ENCODE peak calls at places on chromosome 11, in nine cellular contexts. One of them, this sample, is unnamed. For H3K27me3, the result is how much of the 10 kb centered on the place peaks cover.

GRCh38 chr11:82722236-82722635 is 11.4 kb downstream of the FAM181B start:
- DNase-seq in spleen: no peak
- DNase-seq in HCT116: no peak
- DNase-seq in lower lobe of right lung: no peak
- DNase-seq in heart left ventricle: no peak
- DNase-seq in fibroblast of lung: no peak
- DNase-seq in astrocyte: no peak
- DNase-seq in GM23338: no peak
- DNase-seq in hepatocyte: no peak
- DNase-seq in this sample: no peak

GRCh38 chr11:19890308-19890707 is 177.7 kb downstream of the NAV2 start:
- DNase-seq in spleen: no peak
- DNase-seq in HCT116: no peak
- DNase-seq in lower lobe of right lung: no peak
- DNase-seq in heart left ventricle: no peak
- DNase-seq in fibroblast of lung: peak
- DNase-seq in astrocyte: peak
- DNase-seq in GM23338: no peak
- DNase-seq in hepatocyte: peak
- DNase-seq in this sample: peak

GRCh38 chr11:119169272-119169719 is 771 bp downstream of the NLRX1 start:
- DNase-seq in spleen: peak
- DNase-seq in HCT116: peak
- DNase-seq in lower lobe of right lung: peak
- DNase-seq in heart left ventricle: peak
- DNase-seq in fibroblast of lung: peak
- DNase-seq in astrocyte: peak
- DNase-seq in GM23338: peak
- DNase-seq in hepatocyte: peak
- DNase-seq in this sample: no peak

GRCh38 chr11:101138245-101138930 is 8.8 kb upstream of the PGR start:
- DNase-seq in spleen: no peak
- DNase-seq in HCT116: no peak
- DNase-seq in lower lobe of right lung: no peak
- DNase-seq in heart left ventricle: no peak
- DNase-seq in fibroblast of lung: no peak
- DNase-seq in astrocyte: no peak
- DNase-seq in GM23338: no peak
- DNase-seq in hepatocyte: no peak
- DNase-seq in this sample: no peak

GRCh38 chr11:111469200-111469599 is 43.0 kb downstream of the BTG4 start:
- DNase-seq in spleen: no peak
- DNase-seq in HCT116: no peak
- DNase-seq in lower lobe of right lung: no peak
- DNase-seq in heart left ventricle: no peak
- DNase-seq in fibroblast of lung: no peak
- DNase-seq in astrocyte: peak
- DNase-seq in GM23338: no peak
- DNase-seq in hepatocyte: no peak
- DNase-seq in this sample: peak

GRCh38 chr11:81644239-81644840 is 1089.3 kb downstream of the FAM181B start:
- DNase-seq in spleen: no peak
- DNase-seq in HCT116: peak
- DNase-seq in lower lobe of right lung: no peak
- DNase-seq in heart left ventricle: no peak
- DNase-seq in fibroblast of lung: peak
- DNase-seq in astrocyte: peak
- DNase-seq in GM23338: peak
- DNase-seq in hepatocyte: peak
- DNase-seq in this sample: peak

GRCh38 chr11:128496249-128496648 is 91.1 kb downstream of the ETS1 start:
- DNase-seq in spleen: no peak
- DNase-seq in HCT116: no peak
- DNase-seq in lower lobe of right lung: no peak
- DNase-seq in heart left ventricle: no peak
- DNase-seq in fibroblast of lung: no peak
- DNase-seq in astrocyte: no peak
- DNase-seq in GM23338: no peak
- DNase-seq in hepatocyte: no peak
- DNase-seq in this sample: no peak

GRCh38 chr11:129021295-129021694 is 78.6 kb upstream of the TP53AIP1 start:
- DNase-seq in spleen: no peak
- DNase-seq in HCT116: no peak
- DNase-seq in lower lobe of right lung: no peak
- DNase-seq in heart left ventricle: no peak
- DNase-seq in fibroblast of lung: no peak
- DNase-seq in astrocyte: no peak
- DNase-seq in GM23338: no peak
- DNase-seq in hepatocyte: no peak
- DNase-seq in this sample: no peak

GRCh38 chr11:80443177-80443576 is 1002.3 kb upstream of the TENM4 start:
- DNase-seq in spleen: no peak
- DNase-seq in HCT116: no peak
- DNase-seq in lower lobe of right lung: no peak
- DNase-seq in heart left ventricle: no peak
- DNase-seq in fibroblast of lung: peak
- DNase-seq in astrocyte: no peak
- DNase-seq in GM23338: no peak
- DNase-seq in hepatocyte: no peak
- DNase-seq in this sample: no peak

GRCh38 chr11:116513894-116514293 is 258.9 kb downstream of the BUD13 start:
- DNase-seq in spleen: no peak
- DNase-seq in HCT116: peak
- DNase-seq in lower lobe of right lung: no peak
- DNase-seq in heart left ventricle: no peak
- DNase-seq in fibroblast of lung: peak
- DNase-seq in astrocyte: peak
- DNase-seq in GM23338: peak
- DNase-seq in hepatocyte: peak
- DNase-seq in this sample: peak

GRCh38 chr11:47494996-47495855 is 46.3 kb upstream of the RAPSN start:
- DNase-seq in spleen: no peak
- DNase-seq in HCT116: no peak
- DNase-seq in lower lobe of right lung: no peak
- DNase-seq in heart left ventricle: no peak
- DNase-seq in fibroblast of lung: peak
- DNase-seq in astrocyte: no peak
- DNase-seq in GM23338: no peak
- DNase-seq in hepatocyte: no peak
- DNase-seq in this sample: no peak

GRCh38 chr11:45921561-45922424 is 663 bp upstream of the LARGE2 start:
- DNase-seq in spleen: no peak
- DNase-seq in HCT116: no peak
- DNase-seq in lower lobe of right lung: peak
- DNase-seq in heart left ventricle: no peak
- DNase-seq in fibroblast of lung: no peak
- DNase-seq in astrocyte: no peak
- DNase-seq in GM23338: peak
- DNase-seq in hepatocyte: peak
- DNase-seq in this sample: no peak

GRCh38 chr11:61769169-61769920 is 16.9 kb downstream of the MYRF start:
- DNase-seq in spleen: no peak
- DNase-seq in HCT116: no peak
- DNase-seq in lower lobe of right lung: peak
- DNase-seq in heart left ventricle: no peak
- DNase-seq in fibroblast of lung: peak
- DNase-seq in astrocyte: peak
- DNase-seq in GM23338: peak
- DNase-seq in hepatocyte: peak
- DNase-seq in this sample: peak

GRCh38 chr11:118084247-118084646 is 2.5 kb downstream of the SMIM35 start:
- DNase-seq in spleen: no peak
- DNase-seq in HCT116: no peak
- DNase-seq in lower lobe of right lung: no peak
- DNase-seq in heart left ventricle: peak
- DNase-seq in fibroblast of lung: no peak
- DNase-seq in astrocyte: no peak
- DNase-seq in GM23338: no peak
- DNase-seq in hepatocyte: peak
- DNase-seq in this sample: no peak

GRCh38 chr11:13016415-13016814 is 7.3 kb downstream of the RASSF10 start:
- DNase-seq in spleen: no peak
- DNase-seq in HCT116: peak
- DNase-seq in lower lobe of right lung: no peak
- DNase-seq in heart left ventricle: no peak
- DNase-seq in fibroblast of lung: no peak
- DNase-seq in astrocyte: no peak
- DNase-seq in GM23338: no peak
- DNase-seq in hepatocyte: no peak
- DNase-seq in this sample: no peak
- TF ChIP-seq CTCF in spleen: no peak
- TF ChIP-seq CTCF in HCT116: peak
- TF ChIP-seq CTCF in lower lobe of right lung: no peak
- TF ChIP-seq CTCF in heart left ventricle: no peak
- TF ChIP-seq CTCF in fibroblast of lung: no peak
- TF ChIP-seq CTCF in astrocyte: no peak
- TF ChIP-seq CTCF in GM23338: peak
- TF ChIP-seq CTCF in hepatocyte: no peak
- TF ChIP-seq CTCF in this sample: no peak

DNA sequence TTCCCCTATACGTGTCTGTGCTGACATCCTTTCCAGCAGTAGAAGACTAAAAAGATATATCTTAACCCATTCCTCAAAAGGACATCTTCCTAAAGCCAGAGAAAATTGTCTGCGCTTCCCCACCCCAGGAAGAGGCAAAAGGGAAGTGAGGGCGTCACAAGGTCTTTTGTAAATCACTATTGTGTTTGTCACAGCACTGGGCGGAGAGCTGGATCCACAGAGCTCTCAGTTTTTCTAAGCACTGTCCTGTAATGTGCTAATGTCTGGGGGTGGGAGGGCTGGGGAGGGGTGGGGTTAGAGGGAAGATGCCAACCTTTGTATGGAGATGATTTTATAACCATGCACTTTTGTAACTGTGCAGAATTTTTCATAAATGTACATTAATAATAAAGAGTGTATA is 9.6 kb downstream of the LRRC55 start:
- DNase-seq in spleen: no peak
- DNase-seq in HCT116: no peak
- DNase-seq in lower lobe of right lung: no peak
- DNase-seq in heart left ventricle: no peak
- DNase-seq in fibroblast of lung: no peak
- DNase-seq in astrocyte: no peak
- DNase-seq in GM23338: peak
- DNase-seq in hepatocyte: no peak
- DNase-seq in this sample: no peak
- H3K4me3 ChIP-seq in spleen: no peak
- H3K4me3 ChIP-seq in HCT116: no peak
- H3K4me3 ChIP-seq in lower lobe of right lung: no peak
- H3K4me3 ChIP-seq in heart left ventricle: no peak
- H3K4me3 ChIP-seq in fibroblast of lung: no peak
- H3K4me3 ChIP-seq in astrocyte: no peak
- H3K4me3 ChIP-seq in GM23338: no peak
- H3K4me3 ChIP-seq in hepatocyte: no peak
- H3K4me3 ChIP-seq in this sample: no peak

DNA sequence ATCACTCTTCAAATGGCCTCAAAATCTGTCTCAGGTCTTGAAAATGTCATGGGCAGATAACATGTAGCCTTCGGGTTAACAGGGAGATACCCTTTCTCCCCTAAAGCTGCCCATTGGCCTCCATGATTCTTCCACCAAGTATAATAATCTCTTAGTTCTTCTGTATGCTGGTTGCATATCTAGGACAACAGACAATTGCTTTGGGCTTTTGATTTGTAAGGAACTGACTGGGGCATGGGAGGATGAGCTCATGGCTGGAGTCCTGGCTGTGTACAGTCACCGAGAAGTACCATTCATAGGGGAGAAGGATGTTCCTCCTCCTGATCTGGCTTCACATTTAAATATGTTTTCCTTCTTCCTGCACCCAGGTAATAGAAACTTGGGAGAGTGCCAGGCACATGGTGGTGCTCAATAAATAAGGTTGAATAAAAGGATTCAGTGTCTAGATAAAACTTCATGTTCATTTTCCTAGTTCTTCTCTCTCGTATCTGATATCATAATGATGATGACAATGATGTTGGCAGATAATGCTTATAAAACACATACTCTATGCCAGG is 2.8 kb upstream of the AMPD3 start:
- DNase-seq in spleen: no peak
- DNase-seq in HCT116: no peak
- DNase-seq in lower lobe of right lung: no peak
- DNase-seq in heart left ventricle: no peak
- DNase-seq in fibroblast of lung: no peak
- DNase-seq in astrocyte: no peak
- DNase-seq in GM23338: no peak
- DNase-seq in hepatocyte: no peak
- DNase-seq in this sample: no peak
- H3K27me3 ChIP-seq in spleen: under half
- H3K27me3 ChIP-seq in HCT116: under half
- H3K27me3 ChIP-seq in lower lobe of right lung: under half
- H3K27me3 ChIP-seq in heart left ventricle: under half
- H3K27me3 ChIP-seq in fibroblast of lung: under half
- H3K27me3 ChIP-seq in astrocyte: under half
- H3K27me3 ChIP-seq in GM23338: under half
- H3K27me3 ChIP-seq in hepatocyte: under half
- H3K27me3 ChIP-seq in this sample: under half

GRCh38 chr11:130170345-130170744 is 10.8 kb downstream of the ST14 start:
- DNase-seq in spleen: no peak
- DNase-seq in HCT116: no peak
- DNase-seq in lower lobe of right lung: no peak
- DNase-seq in heart left ventricle: no peak
- DNase-seq in fibroblast of lung: no peak
- DNase-seq in astrocyte: no peak
- DNase-seq in GM23338: peak
- DNase-seq in hepatocyte: no peak
- DNase-seq in this sample: no peak

GRCh38 chr11:130174642-130175041 is 15.1 kb downstream of the ST14 start:
- DNase-seq in spleen: no peak
- DNase-seq in HCT116: no peak
- DNase-seq in lower lobe of right lung: no peak
- DNase-seq in heart left ventricle: no peak
- DNase-seq in fibroblast of lung: no peak
- DNase-seq in astrocyte: no peak
- DNase-seq in GM23338: no peak
- DNase-seq in hepatocyte: no peak
- DNase-seq in this sample: no peak

GRCh38 chr11:130168105-130168504 is 8.5 kb downstream of the ST14 start:
- DNase-seq in spleen: no peak
- DNase-seq in HCT116: no peak
- DNase-seq in lower lobe of right lung: no peak
- DNase-seq in heart left ventricle: no peak
- DNase-seq in fibroblast of lung: peak
- DNase-seq in astrocyte: peak
- DNase-seq in GM23338: no peak
- DNase-seq in hepatocyte: no peak
- DNase-seq in this sample: peak

GRCh38 chr11:130175898-130176297 is 16.3 kb downstream of the ST14 start:
- DNase-seq in spleen: no peak
- DNase-seq in HCT116: no peak
- DNase-seq in lower lobe of right lung: no peak
- DNase-seq in heart left ventricle: no peak
- DNase-seq in fibroblast of lung: no peak
- DNase-seq in astrocyte: no peak
- DNase-seq in GM23338: no peak
- DNase-seq in hepatocyte: no peak
- DNase-seq in this sample: no peak

DNA sequence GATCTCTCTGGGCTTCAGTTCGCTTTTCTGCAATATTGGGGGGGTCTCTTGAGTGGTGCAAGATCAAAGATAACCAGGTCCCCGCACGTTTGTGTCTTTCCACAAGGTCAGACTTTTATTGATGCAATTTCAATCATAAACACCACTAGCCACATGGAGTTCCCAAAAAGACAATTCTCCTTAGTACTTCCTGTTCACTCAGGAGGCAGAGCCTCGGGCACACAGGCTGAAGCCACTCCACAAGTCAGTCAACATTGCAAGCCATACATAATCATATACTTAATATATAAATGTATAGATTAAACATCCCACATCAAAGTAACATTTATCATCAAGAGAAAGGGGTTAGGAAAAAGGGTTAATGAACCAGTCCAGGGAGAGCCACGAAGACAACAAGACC is 12.0 kb downstream of the ST14 start:
- DNase-seq in spleen: no peak
- DNase-seq in HCT116: no peak
- DNase-seq in lower lobe of right lung: no peak
- DNase-seq in heart left ventricle: no peak
- DNase-seq in fibroblast of lung: no peak
- DNase-seq in astrocyte: no peak
- DNase-seq in GM23338: no peak
- DNase-seq in hepatocyte: no peak
- DNase-seq in this sample: no peak
- TF ChIP-seq CTCF in spleen: no peak
- TF ChIP-seq CTCF in HCT116: no peak
- TF ChIP-seq CTCF in lower lobe of right lung: no peak
- TF ChIP-seq CTCF in heart left ventricle: no peak
- TF ChIP-seq CTCF in fibroblast of lung: no peak
- TF ChIP-seq CTCF in astrocyte: no peak
- TF ChIP-seq CTCF in GM23338: no peak
- TF ChIP-seq CTCF in hepatocyte: no peak
- TF ChIP-seq CTCF in this sample: no peak